ENCODE peak calls at places on chromosomes 6 and 20, in seven cellular contexts. One of them, this sample, is unnamed. For H3K27me3, the result is how much of the 10 kb centered on the place peaks cover.

GRCh38 chr6:13593103-13593502 is 18.7 kb downstream of the SIRT5 start:
- DNase-seq in breast epithelium: no peak
- DNase-seq in CD8-positive, alpha-beta T cell: no peak
- DNase-seq in ovary: no peak
- DNase-seq in dorsolateral prefrontal cortex: no peak
- DNase-seq in esophagus muscularis mucosa: peak
- DNase-seq in A673: no peak
- DNase-seq in this sample: no peak

GRCh38 chr6:39801456-39802251 is 9.5 kb downstream of the DAAM2 start:
- DNase-seq in breast epithelium: no peak
- DNase-seq in CD8-positive, alpha-beta T cell: no peak
- DNase-seq in ovary: no peak
- DNase-seq in dorsolateral prefrontal cortex: no peak
- DNase-seq in esophagus muscularis mucosa: peak
- DNase-seq in A673: peak
- DNase-seq in this sample: no peak

GRCh38 chr6:137013738-137014602 is 30.8 kb downstream of the IL20RA start:
- DNase-seq in breast epithelium: peak
- DNase-seq in CD8-positive, alpha-beta T cell: no peak
- DNase-seq in ovary: peak
- DNase-seq in dorsolateral prefrontal cortex: no peak
- DNase-seq in esophagus muscularis mucosa: no peak
- DNase-seq in A673: peak
- DNase-seq in this sample: peak

GRCh38 chr6:10395171-10395945 is 19.5 kb downstream of the TFAP2A start:
- DNase-seq in breast epithelium: no peak
- DNase-seq in CD8-positive, alpha-beta T cell: no peak
- DNase-seq in ovary: no peak
- DNase-seq in dorsolateral prefrontal cortex: no peak
- DNase-seq in esophagus muscularis mucosa: no peak
- DNase-seq in A673: no peak
- DNase-seq in this sample: peak

GRCh38 chr6:140203611-140204553 is 829.4 kb upstream of the CITED2 start:
- DNase-seq in breast epithelium: no peak
- DNase-seq in CD8-positive, alpha-beta T cell: no peak
- DNase-seq in ovary: no peak
- DNase-seq in dorsolateral prefrontal cortex: no peak
- DNase-seq in esophagus muscularis mucosa: no peak
- DNase-seq in A673: no peak
- DNase-seq in this sample: no peak

GRCh38 chr20:57008217-57008616 is 258.2 kb downstream of the BMP7 start:
- DNase-seq in breast epithelium: no peak
- DNase-seq in CD8-positive, alpha-beta T cell: no peak
- DNase-seq in ovary: no peak
- DNase-seq in dorsolateral prefrontal cortex: no peak
- DNase-seq in esophagus muscularis mucosa: no peak
- DNase-seq in A673: no peak
- DNase-seq in this sample: peak

GRCh38 chr20:36384022-36384619 is 78.0 kb downstream of the DLGAP4 start:
- DNase-seq in breast epithelium: no peak
- DNase-seq in CD8-positive, alpha-beta T cell: no peak
- DNase-seq in ovary: no peak
- DNase-seq in dorsolateral prefrontal cortex: no peak
- DNase-seq in esophagus muscularis mucosa: no peak
- DNase-seq in A673: peak
- DNase-seq in this sample: peak

GRCh38 chr6:11606287-11606686 is 68.7 kb downstream of the TMEM170B start:
- DNase-seq in breast epithelium: peak
- DNase-seq in CD8-positive, alpha-beta T cell: no peak
- DNase-seq in ovary: peak
- DNase-seq in dorsolateral prefrontal cortex: no peak
- DNase-seq in esophagus muscularis mucosa: no peak
- DNase-seq in A673: no peak
- DNase-seq in this sample: no peak

GRCh38 chr20:21432911-21433310 is 35.6 kb upstream of the NKX2-4 start:
- DNase-seq in breast epithelium: no peak
- DNase-seq in CD8-positive, alpha-beta T cell: no peak
- DNase-seq in ovary: no peak
- DNase-seq in dorsolateral prefrontal cortex: no peak
- DNase-seq in esophagus muscularis mucosa: no peak
- DNase-seq in A673: no peak
- DNase-seq in this sample: no peak

GRCh38 chr6:136468711-136469110 is 81.5 kb downstream of the MAP7 start:
- DNase-seq in breast epithelium: no peak
- DNase-seq in CD8-positive, alpha-beta T cell: no peak
- DNase-seq in ovary: no peak
- DNase-seq in dorsolateral prefrontal cortex: no peak
- DNase-seq in esophagus muscularis mucosa: no peak
- DNase-seq in A673: no peak
- DNase-seq in this sample: no peak

GRCh38 chr6:69796081-69796626 is 656 bp downstream of the LMBRD1 start:
- DNase-seq in breast epithelium: peak
- DNase-seq in CD8-positive, alpha-beta T cell: peak
- DNase-seq in ovary: no peak
- DNase-seq in dorsolateral prefrontal cortex: peak
- DNase-seq in esophagus muscularis mucosa: no peak
- DNase-seq in A673: peak
- DNase-seq in this sample: peak

GRCh38 chr20:56222201-56222600 is 26.3 kb upstream of the MC3R start:
- DNase-seq in breast epithelium: no peak
- DNase-seq in CD8-positive, alpha-beta T cell: no peak
- DNase-seq in ovary: no peak
- DNase-seq in dorsolateral prefrontal cortex: no peak
- DNase-seq in esophagus muscularis mucosa: no peak
- DNase-seq in A673: no peak
- DNase-seq in this sample: peak

GRCh38 chr6:145137425-145137824 is 597.9 kb downstream of the EPM2A start:
- DNase-seq in breast epithelium: no peak
- DNase-seq in CD8-positive, alpha-beta T cell: no peak
- DNase-seq in ovary: no peak
- DNase-seq in dorsolateral prefrontal cortex: no peak
- DNase-seq in esophagus muscularis mucosa: no peak
- DNase-seq in A673: peak
- DNase-seq in this sample: peak

GRCh38 chr20:14997791-14998190 is 660.4 kb upstream of the FLRT3 start:
- DNase-seq in breast epithelium: no peak
- DNase-seq in CD8-positive, alpha-beta T cell: no peak
- DNase-seq in ovary: no peak
- DNase-seq in dorsolateral prefrontal cortex: no peak
- DNase-seq in esophagus muscularis mucosa: no peak
- DNase-seq in A673: no peak
- DNase-seq in this sample: peak

GRCh38 chr20:47860049-47860830 is 75.0 kb upstream of the SULF2 start:
- DNase-seq in breast epithelium: no peak
- DNase-seq in CD8-positive, alpha-beta T cell: no peak
- DNase-seq in ovary: no peak
- DNase-seq in dorsolateral prefrontal cortex: no peak
- DNase-seq in esophagus muscularis mucosa: no peak
- DNase-seq in A673: no peak
- DNase-seq in this sample: no peak

GRCh38 chr6:147752686-147753418 is 244.4 kb downstream of the SAMD5 start:
- DNase-seq in breast epithelium: no peak
- DNase-seq in CD8-positive, alpha-beta T cell: no peak
- DNase-seq in ovary: no peak
- DNase-seq in dorsolateral prefrontal cortex: no peak
- DNase-seq in esophagus muscularis mucosa: no peak
- DNase-seq in A673: no peak
- DNase-seq in this sample: no peak

GRCh38 chr6:111939902-111940301 is 66.7 kb upstream of the FYN start:
- DNase-seq in breast epithelium: no peak
- DNase-seq in CD8-positive, alpha-beta T cell: no peak
- DNase-seq in ovary: no peak
- DNase-seq in dorsolateral prefrontal cortex: no peak
- DNase-seq in esophagus muscularis mucosa: peak
- DNase-seq in A673: no peak
- DNase-seq in this sample: no peak

GRCh38 chr6:53854843-53855567 is 60.2 kb downstream of the LRRC1 start:
- DNase-seq in breast epithelium: no peak
- DNase-seq in CD8-positive, alpha-beta T cell: no peak
- DNase-seq in ovary: no peak
- DNase-seq in dorsolateral prefrontal cortex: no peak
- DNase-seq in esophagus muscularis mucosa: no peak
- DNase-seq in A673: no peak
- DNase-seq in this sample: peak

GRCh38 chr20:43508604-43509040 is 1.1 kb downstream of the L3MBTL1 start:
- DNase-seq in breast epithelium: no peak
- DNase-seq in CD8-positive, alpha-beta T cell: no peak
- DNase-seq in ovary: no peak
- DNase-seq in dorsolateral prefrontal cortex: no peak
- DNase-seq in esophagus muscularis mucosa: no peak
- DNase-seq in A673: no peak
- DNase-seq in this sample: no peak

GRCh38 chr6:11631008-11631407 is 93.5 kb downstream of the TMEM170B start:
- DNase-seq in breast epithelium: no peak
- DNase-seq in CD8-positive, alpha-beta T cell: no peak
- DNase-seq in ovary: no peak
- DNase-seq in dorsolateral prefrontal cortex: no peak
- DNase-seq in esophagus muscularis mucosa: no peak
- DNase-seq in A673: no peak
- DNase-seq in this sample: no peak

GRCh38 chr6:11367638-11368199 is 135.3 kb upstream of the NEDD9 start:
- DNase-seq in breast epithelium: no peak
- DNase-seq in CD8-positive, alpha-beta T cell: no peak
- DNase-seq in ovary: no peak
- DNase-seq in dorsolateral prefrontal cortex: no peak
- DNase-seq in esophagus muscularis mucosa: no peak
- DNase-seq in A673: peak
- DNase-seq in this sample: no peak

GRCh38 chr6:125749112-125749863 is at the start of gene HEY2:
- DNase-seq in breast epithelium: peak
- DNase-seq in CD8-positive, alpha-beta T cell: peak
- DNase-seq in ovary: peak
- DNase-seq in dorsolateral prefrontal cortex: peak
- DNase-seq in esophagus muscularis mucosa: peak
- DNase-seq in A673: peak
- DNase-seq in this sample: peak

DNA sequence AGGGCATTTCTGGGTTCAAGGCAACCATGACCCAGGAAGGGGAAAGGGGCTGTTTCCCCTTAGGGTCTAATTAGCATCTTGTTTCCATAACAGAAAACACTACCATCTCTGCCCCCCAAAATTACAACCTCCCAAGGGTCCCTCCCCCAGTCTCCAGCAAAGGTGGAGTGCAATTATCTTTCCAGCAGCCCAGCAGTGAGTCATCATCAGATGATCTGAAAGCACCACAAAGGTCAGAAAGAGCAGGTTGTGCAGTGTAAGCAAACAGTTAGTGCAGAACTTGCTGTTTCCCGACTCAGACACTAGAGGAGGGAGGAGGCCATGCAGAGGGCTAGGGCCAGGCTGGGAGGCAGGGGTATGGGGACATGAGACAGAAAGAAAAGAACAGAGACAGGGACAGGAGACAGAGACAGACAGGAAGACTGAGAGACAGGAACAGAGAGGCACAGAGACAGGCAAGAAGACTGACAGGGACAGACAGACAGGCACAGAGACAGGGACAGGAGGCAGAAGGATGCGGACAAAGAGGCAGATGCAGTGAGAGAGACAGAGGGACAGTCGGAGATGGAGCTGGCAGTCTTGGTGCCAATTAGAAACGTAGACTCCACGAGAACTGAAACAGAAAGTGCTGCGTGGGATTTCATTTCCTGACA is 62.5 kb downstream of the PYGB start:
- DNase-seq in breast epithelium: peak
- DNase-seq in CD8-positive, alpha-beta T cell: no peak
- DNase-seq in ovary: peak
- DNase-seq in dorsolateral prefrontal cortex: no peak
- DNase-seq in esophagus muscularis mucosa: no peak
- DNase-seq in A673: peak
- DNase-seq in this sample: peak
- TF ChIP-seq CTCF in breast epithelium: peak
- TF ChIP-seq CTCF in CD8-positive, alpha-beta T cell: no peak
- TF ChIP-seq CTCF in ovary: peak
- TF ChIP-seq CTCF in dorsolateral prefrontal cortex: peak
- TF ChIP-seq CTCF in esophagus muscularis mucosa: peak
- TF ChIP-seq CTCF in A673: peak
- TF ChIP-seq CTCF in this sample: peak

GRCh38 chr20:25066386-25066785 is 8.4 kb upstream of the ACSS1 start:
- DNase-seq in breast epithelium: no peak
- DNase-seq in CD8-positive, alpha-beta T cell: no peak
- DNase-seq in ovary: no peak
- DNase-seq in dorsolateral prefrontal cortex: no peak
- DNase-seq in esophagus muscularis mucosa: no peak
- DNase-seq in A673: no peak
- DNase-seq in this sample: no peak
- H3K27me3 ChIP-seq in breast epithelium: under half
- H3K27me3 ChIP-seq in CD8-positive, alpha-beta T cell: under half
- H3K27me3 ChIP-seq in ovary: under half
- H3K27me3 ChIP-seq in dorsolateral prefrontal cortex: under half
- H3K27me3 ChIP-seq in esophagus muscularis mucosa: under half
- H3K27me3 ChIP-seq in A673: half or more
- H3K27me3 ChIP-seq in this sample: under half

DNA sequence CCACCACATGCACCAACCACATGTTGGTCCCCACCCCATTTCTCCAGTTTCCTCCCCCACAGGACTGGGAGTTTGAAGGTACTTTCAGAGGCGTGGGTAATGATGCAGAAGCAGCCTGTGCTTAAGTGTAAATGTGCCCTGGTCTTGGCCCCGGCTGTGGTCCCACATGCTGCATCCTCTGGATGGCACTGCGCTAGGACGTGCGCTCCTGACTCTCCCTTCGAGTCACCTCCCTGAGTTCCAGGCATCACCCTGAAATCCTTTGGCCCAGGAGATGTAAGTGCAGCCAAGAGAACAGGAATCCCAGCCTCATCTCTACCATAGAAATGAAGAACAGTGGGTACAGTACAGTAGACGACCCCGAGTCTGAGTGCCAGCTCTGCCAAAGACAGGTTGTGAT is 5.7 kb downstream of the HCK start:
- DNase-seq in breast epithelium: no peak
- DNase-seq in CD8-positive, alpha-beta T cell: no peak
- DNase-seq in ovary: no peak
- DNase-seq in dorsolateral prefrontal cortex: no peak
- DNase-seq in esophagus muscularis mucosa: no peak
- DNase-seq in A673: no peak
- DNase-seq in this sample: no peak
- H3K4me3 ChIP-seq in breast epithelium: no peak
- H3K4me3 ChIP-seq in CD8-positive, alpha-beta T cell: no peak
- H3K4me3 ChIP-seq in ovary: no peak
- H3K4me3 ChIP-seq in dorsolateral prefrontal cortex: no peak
- H3K4me3 ChIP-seq in esophagus muscularis mucosa: no peak
- H3K4me3 ChIP-seq in A673: no peak
- H3K4me3 ChIP-seq in this sample: no peak

DNA sequence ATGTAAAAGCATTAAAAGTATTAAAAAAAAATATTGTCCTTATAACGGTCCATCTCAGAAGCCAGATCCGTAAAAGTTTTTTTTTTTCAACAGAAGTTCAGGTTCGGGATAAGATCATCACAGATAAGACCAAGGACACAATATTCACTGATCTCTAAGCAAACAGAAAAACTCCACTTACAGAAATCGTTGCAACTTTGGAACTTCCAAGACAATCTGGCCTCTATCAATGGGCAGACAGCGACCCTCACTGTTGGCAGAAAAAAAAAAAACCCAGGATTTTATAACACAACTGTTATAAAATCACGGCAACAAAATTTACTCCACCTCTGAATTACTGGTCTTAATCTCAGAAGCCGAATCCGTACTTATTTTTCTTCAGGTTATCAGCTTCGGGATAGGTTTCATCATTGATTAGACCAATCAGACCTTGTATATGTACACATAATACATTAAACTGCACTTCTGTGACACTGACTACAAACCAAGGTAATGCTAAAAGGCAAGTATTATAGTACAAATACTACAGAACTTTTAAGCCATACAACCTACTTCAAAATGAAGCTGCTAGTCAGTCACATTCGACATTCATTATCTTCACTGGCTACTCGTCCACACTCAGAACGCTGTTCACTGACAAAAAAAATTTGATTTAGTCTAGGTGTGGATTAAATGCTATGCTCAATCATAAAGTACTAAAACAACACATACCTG is 34.7 kb upstream of the SYNCRIP start:
- DNase-seq in breast epithelium: no peak
- DNase-seq in CD8-positive, alpha-beta T cell: no peak
- DNase-seq in ovary: no peak
- DNase-seq in dorsolateral prefrontal cortex: no peak
- DNase-seq in esophagus muscularis mucosa: no peak
- DNase-seq in A673: no peak
- DNase-seq in this sample: no peak
- TF ChIP-seq CTCF in breast epithelium: no peak
- TF ChIP-seq CTCF in CD8-positive, alpha-beta T cell: no peak
- TF ChIP-seq CTCF in ovary: no peak
- TF ChIP-seq CTCF in dorsolateral prefrontal cortex: peak
- TF ChIP-seq CTCF in esophagus muscularis mucosa: peak
- TF ChIP-seq CTCF in A673: peak
- TF ChIP-seq CTCF in this sample: no peak

This sample was measured in bronchial epithelial cell.